ENCODE peak calls at places on chromosome 20, in six cellular contexts. I is aorta; P is COR-L47; V is lung; B is H9; D is effector memory CD4-positive, alpha-beta T cell. G is an unnamed sample.

GRCh38 chr20:35909176-35909575 is 45.1 kb downstream of the SCAND1 start:
- DNase-seq in I (no peak), P (no peak), V (no peak), B (no peak), D (no peak), G (no peak)

GRCh38 chr20:34987288-34988175 is 31.9 kb downstream of the MYH7B start:
- DNase-seq in I (no peak), P (no peak), V (no peak), B (no peak), D (no peak), G (no peak)

GRCh38 chr20:37573626-37574198 is 46.0 kb upstream of the BLCAP start:
- DNase-seq in I (no peak), P (no peak), V (no peak), B (peak; percentile 9), D (no peak), G (no peak)

GRCh38 chr20:61956396-61957342 is 109.0 kb downstream of the TAF4 start:
- DNase-seq in I (no peak), P (peak; percentile 14), V (no peak), B (no peak), D (no peak), G (no peak)

GRCh38 chr20:61583356-61583755 is 331.3 kb downstream of the CDH4 start:
- DNase-seq in I (no peak), P (no peak), V (no peak), B (no peak), D (no peak), G (no peak)

GRCh38 chr20:40956503-40956902 is 72.1 kb upstream of the TOP1 start:
- DNase-seq in I (peak; percentile 55), P (no peak), V (no peak), B (no peak), D (no peak), G (no peak)

GRCh38 chr20:32508775-32509119 is 76.4 kb downstream of the NOL4L start:
- DNase-seq in I (no peak), P (no peak), V (no peak), B (peak; percentile 15), D (no peak), G (no peak)

GRCh38 chr20:58550661-58551060 is 35.5 kb upstream of the APCDD1L start:
- DNase-seq in I (no peak), P (peak; percentile 8), V (no peak), B (peak; percentile 8), D (no peak), G (no peak)

GRCh38 chr20:59955131-59955796 is 3.0 kb upstream of the CDH26 start:
- DNase-seq in I (no peak), P (peak; percentile 17), V (no peak), B (no peak), D (no peak), G (no peak)

GRCh38 chr20:52490715-52491430 is 299.3 kb upstream of the ZFP64 start:
- DNase-seq in I (no peak), P (no peak), V (no peak), B (no peak), D (no peak), G (no peak)

GRCh38 chr20:63703976-63704748 is 3.6 kb downstream of the ARFRP1 start:
- DNase-seq in I (peak; percentile 36), P (no peak), V (no peak), B (no peak), D (no peak), G (no peak)

GRCh38 chr20:1430004-1430451 is 36.6 kb downstream of the NSFL1C start:
- DNase-seq in I (no peak), P (no peak), V (no peak), B (no peak), D (no peak), G (no peak)

GRCh38 chr20:59176812-59177211 is 13.2 kb downstream of the ZNF831 start:
- DNase-seq in I (no peak), P (no peak), V (no peak), B (no peak), D (no peak), G (no peak)

GRCh38 chr20:39946053-39946810 is 742.8 kb downstream of the MAFB start:
- DNase-seq in I (no peak), P (no peak), V (no peak), B (no peak), D (no peak), G (no peak)

GRCh38 chr20:19756756-19757486 is 1.1 kb upstream of the RIN2 start:
- DNase-seq in I (no peak), P (no peak), V (no peak), B (no peak), D (no peak), G (no peak)

GRCh38 chr20:50003253-50003656 is 20.5 kb downstream of the SNAI1 start:
- DNase-seq in I (no peak), P (no peak), V (no peak), B (no peak), D (no peak), G (no peak)

GRCh38 chr20:4195499-4195898 is 180.1 kb upstream of the RNF24 start:
- DNase-seq in I (no peak), P (no peak), V (no peak), B (peak; percentile 63), D (no peak), G (no peak)

G was measured in T follicular helper cell.